ENCODE peak calls at places on chromosomes 12 and 14, in five cellular contexts. O, K, U, T and A are unnamed samples.

GRCh38 chr12:111405856-111406473 is at the start of gene SH2B3:
- DNase-seq in U (no peak), K (no peak), T (no peak), O (no peak), A (no peak)

GRCh38 chr14:99590746-99591555 is 13.1 kb downstream of the CCDC85C start:
- DNase-seq in U (no peak), O (peak; percentile 29), K (peak; percentile 49), T (no peak), A (no peak)

GRCh38 chr12:58310368-58310767 is 369.0 kb downstream of the ATP23 start:
- DNase-seq in O (peak; percentile 81), T (no peak), U (no peak), K (peak; percentile 56), A (no peak)

GRCh38 chr14:91496790-91497189 is 13.3 kb downstream of the PPP4R3A start:
- DNase-seq in K (no peak), U (no peak), O (no peak), T (no peak), A (no peak)

GRCh38 chr14:87170179-87170578 is 822.8 kb downstream of the GALC start:
- DNase-seq in U (no peak), O (no peak), K (no peak), T (no peak), A (no peak)

GRCh38 chr14:104284636-104285482 is 146.5 kb downstream of the KIF26A start:
- DNase-seq in T (no peak), O (no peak), K (no peak), U (no peak), A (no peak)

GRCh38 chr14:84965279-84965678 is 564.7 kb upstream of the FLRT2 start:
- DNase-seq in U (no peak), T (no peak), O (no peak), K (no peak), A (no peak)

GRCh38 chr12:47407730-47408129 is 298.1 kb downstream of the RPAP3 start:
- DNase-seq in T (no peak), K (no peak), O (no peak), U (no peak), A (no peak)

GRCh38 chr14:98120831-98121464 is 1151.0 kb downstream of the BCL11B start:
- DNase-seq in T (no peak), K (no peak), U (no peak), O (peak; percentile 3), A (no peak)

GRCh38 chr12:45989857-45990467 is 412 bp downstream of the SCAF11 start:
- DNase-seq in T (peak; percentile 32), O (peak; percentile 33), U (no peak), K (peak; percentile 51), A (peak; percentile 64)

GRCh38 chr12:3540387-3541320 is 49.7 kb downstream of the PRMT8 start:
- DNase-seq in O (no peak), T (no peak), U (no peak), K (no peak), A (no peak)

GRCh38 chr12:54182981-54183380 is 5.8 kb downstream of the SMUG1 start:
- DNase-seq in U (no peak), T (no peak), K (no peak), O (no peak), A (no peak)

GRCh38 chr14:77177623-77178185 is 3.9 kb upstream of the TMEM63C start:
- DNase-seq in U (no peak), K (no peak), T (no peak), O (no peak), A (no peak)

GRCh38 chr12:55068416-55069010 is 48.7 kb downstream of the NEUROD4 start:
- DNase-seq in T (no peak), U (peak; percentile 16), O (peak; percentile 48), K (peak; percentile 68), A (no peak)

GRCh38 chr14:94654071-94654974 is 42.1 kb downstream of the SERPINA3 start:
- DNase-seq in O (no peak), U (no peak), K (no peak), T (no peak), A (no peak)

GRCh38 chr12:9334964-9335363 is 126.8 kb upstream of the PZP start:
- DNase-seq in T (no peak), U (no peak), O (no peak), K (no peak), A (no peak)

GRCh38 chr12:91460457-91460856 is 277.8 kb upstream of the DCN start:
- DNase-seq in O (no peak), K (no peak), U (no peak), T (no peak), A (no peak)

GRCh38 chr14:105855893-105856675 is 329.7 kb downstream of the TMEM121 start:
- DNase-seq in U (no peak), T (no peak), K (no peak), O (no peak), A (no peak)

GRCh38 chr14:23436327-23437141 is 1.1 kb upstream of the MYH7 start:
- DNase-seq in U (peak; percentile 49), O (no peak), T (no peak), K (no peak), A (no peak)

GRCh38 chr12:120972870-120973543 is 5.3 kb upstream of the HNF1A start:
- DNase-seq in T (no peak), U (no peak), K (no peak), O (no peak), A (no peak)

GRCh38 chr12:102769323-102769916 is 147.6 kb downstream of the PAH start:
- DNase-seq in U (peak; percentile 40), T (peak; percentile 21), O (peak; percentile 72), K (peak; percentile 66), A (no peak)

GRCh38 chr12:5390174-5390799 is 41.6 kb upstream of the NTF3 start:
- DNase-seq in T (no peak), O (no peak), K (no peak), U (no peak), A (no peak)

GRCh38 chr12:75205556-75205955 is 4.1 kb downstream of the KCNC2 start:
- DNase-seq in K (no peak), T (no peak), U (no peak), O (no peak), A (no peak)

GRCh38 chr14:59214702-59215302 is 26.3 kb downstream of the DAAM1 start:
- DNase-seq in O (no peak), K (no peak), T (no peak), U (no peak), A (no peak)

GRCh38 chr12:115440438-115440837 is 756.5 kb upstream of the TBX3 start:
- DNase-seq in T (no peak), K (peak; percentile 61), U (no peak), O (peak; percentile 59), A (no peak)

GRCh38 chr12:6317693-6318439 is 7.4 kb downstream of the PLEKHG6 start:
- DNase-seq in K (peak; percentile 35), T (no peak), U (no peak), O (no peak), A (no peak)

GRCh38 chr12:111274820-111275219 is 94.1 kb downstream of the PHETA1 start:
- DNase-seq in U (no peak), K (no peak), T (no peak), O (no peak), A (no peak)

GRCh38 chr14:101480747-101481530 is 80.4 kb upstream of the DIO3 start:
- DNase-seq in U (no peak), K (peak; percentile 54), T (peak; percentile 7), O (no peak), A (peak; percentile 6)

GRCh38 chr12:109165599-109165998 is 49.2 kb downstream of the ACACB start:
- DNase-seq in O (no peak), K (no peak), T (no peak), U (no peak), A (no peak)

GRCh38 chr14:94748667-94749347 is 21.1 kb downstream of the GSC start:
- DNase-seq in K (no peak), O (peak; percentile 13), T (no peak), U (no peak), A (no peak)

GRCh38 chr14:89013098-89013504 is 188.7 kb downstream of the TTC8 start:
- DNase-seq in O (peak; percentile 18), T (no peak), U (no peak), K (peak; percentile 26), A (no peak)

GRCh38 chr12:116135209-116135930 is 142.1 kb downstream of the MED13L start:
- DNase-seq in K (peak; percentile 65), T (no peak), U (no peak), O (peak; percentile 67), A (no peak)

GRCh38 chr12:98645572-98646067 is 530 bp downstream of the APAF1 start:
- DNase-seq in O (no peak), T (no peak), U (no peak), K (peak; percentile 10), A (no peak)

GRCh38 chr12:130066742-130067141 is 95.5 kb upstream of the FZD10 start:
- DNase-seq in O (no peak), U (no peak), K (no peak), T (no peak), A (no peak)
- TF ChIP-seq CTCF in O (no peak), U (no peak), K (no peak), T (no peak), A (no peak)

DNA sequence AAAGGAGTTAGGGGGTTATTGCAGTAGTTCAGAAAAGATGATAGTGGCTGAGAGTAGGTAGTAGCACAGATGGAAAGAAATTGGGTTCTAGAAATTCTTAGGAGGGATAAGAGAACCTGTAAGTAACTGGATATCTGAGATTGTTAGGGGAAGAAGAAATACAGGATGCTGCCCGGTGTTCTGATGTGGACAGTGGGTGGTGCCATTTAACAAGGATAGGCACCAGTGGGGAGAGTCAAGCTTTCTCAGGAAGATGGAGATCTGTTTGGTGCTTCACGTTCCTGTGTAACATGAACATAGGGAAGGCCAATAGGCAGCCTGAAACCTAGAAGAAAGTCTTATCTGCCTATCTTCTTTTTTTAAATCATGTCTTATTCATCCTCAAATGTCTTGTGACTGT is 245.9 kb downstream of the NPAS3 start:
- DNase-seq in O (peak; percentile 22), K (peak; percentile 38), U (no peak), T (no peak), A (no peak)
- TF ChIP-seq CTCF in O (peak; percentile 42), K (no peak), U (no peak), T (no peak), A (no peak)

DNA sequence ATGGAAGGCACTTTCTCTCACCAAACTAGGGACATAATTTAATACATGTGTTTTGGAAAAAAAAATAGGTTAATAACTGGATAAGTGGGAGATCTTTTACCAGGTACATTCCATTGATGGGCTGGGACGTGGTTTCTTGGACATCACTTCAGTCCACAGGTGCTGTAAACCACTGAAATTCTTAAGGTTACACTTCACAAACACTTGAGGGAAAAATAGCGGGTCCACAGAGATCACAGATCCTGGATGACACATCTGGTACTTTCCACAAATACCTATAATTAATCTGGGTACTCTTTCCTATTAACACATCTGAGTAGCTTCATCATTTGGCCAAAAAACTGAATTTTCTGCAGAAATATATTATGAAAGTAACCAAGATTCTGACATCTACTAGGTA is 85.0 kb downstream of the POLR3B start:
- DNase-seq in U (no peak), K (no peak), O (no peak), T (no peak), A (no peak)
- TF ChIP-seq CTCF in U (no peak), K (no peak), O (no peak), T (no peak), A (no peak)

GRCh38 chr12:118436002-118436724 is 59.8 kb downstream of the SUDS3 start:
- DNase-seq in O (peak; percentile 2), U (no peak), T (no peak), K (no peak), A (no peak)
- TF ChIP-seq CTCF in O (peak; percentile 32), U (peak; percentile 55), T (no peak), K (peak; percentile 15), A (no peak)

GRCh38 chr12:40376533-40377267 is 151.9 kb downstream of the LRRK2 start:
- DNase-seq in O (no peak), U (no peak), K (no peak), T (no peak), A (no peak)

GRCh38 chr12:40378721-40379120 is 153.9 kb downstream of the LRRK2 start:
- DNase-seq in K (no peak), U (no peak), T (no peak), O (no peak), A (no peak)

GRCh38 chr12:40375076-40375475 is 150.3 kb downstream of the LRRK2 start:
- DNase-seq in O (no peak), U (no peak), T (no peak), K (peak; percentile 2), A (no peak)
- TF ChIP-seq CTCF in O (peak; percentile 24), U (peak; percentile 26), T (no peak), K (peak; percentile 28), A (no peak)